ENCODE peak calls at places on chromosomes 13 and 19, in four cellular contexts. One of them, this sample, is unnamed.

GRCh38 chr13:23185542-23185941 is 4.8 kb downstream of the SGCG start:
- DNase-seq in colonic mucosa: no peak
- DNase-seq in left ventricle myocardium inferior: no peak
- DNase-seq in astrocyte of the spinal cord: no peak
- DNase-seq in this sample: no peak

GRCh38 chr13:19266979-19267378 is 85.4 kb upstream of the TUBA3C start:
- DNase-seq in colonic mucosa: no peak
- DNase-seq in left ventricle myocardium inferior: no peak
- DNase-seq in astrocyte of the spinal cord: no peak
- DNase-seq in this sample: no peak

GRCh38 chr13:112756081-112756480 is 66.2 kb downstream of the ATP11A start:
- DNase-seq in colonic mucosa: no peak
- DNase-seq in left ventricle myocardium inferior: no peak
- DNase-seq in astrocyte of the spinal cord: no peak
- DNase-seq in this sample: no peak

GRCh38 chr13:65063753-65064152 is 2166.4 kb downstream of the PCDH9 start:
- DNase-seq in colonic mucosa: no peak
- DNase-seq in left ventricle myocardium inferior: no peak
- DNase-seq in astrocyte of the spinal cord: peak
- DNase-seq in this sample: no peak

GRCh38 chr13:26061947-26062346 is 10.1 kb upstream of the SHISA2 start:
- DNase-seq in colonic mucosa: no peak
- DNase-seq in left ventricle myocardium inferior: no peak
- DNase-seq in astrocyte of the spinal cord: peak
- DNase-seq in this sample: peak

GRCh38 chr13:102399791-102400618 is 1.8 kb downstream of the FGF14 start:
- DNase-seq in colonic mucosa: no peak
- DNase-seq in left ventricle myocardium inferior: peak
- DNase-seq in astrocyte of the spinal cord: no peak
- DNase-seq in this sample: no peak

GRCh38 chr13:109922518-109922917 is 136.1 kb upstream of the IRS2 start:
- DNase-seq in colonic mucosa: no peak
- DNase-seq in left ventricle myocardium inferior: no peak
- DNase-seq in astrocyte of the spinal cord: no peak
- DNase-seq in this sample: no peak

GRCh38 chr13:28268800-28269223 is 130.5 kb downstream of the PAN3 start:
- DNase-seq in colonic mucosa: no peak
- DNase-seq in left ventricle myocardium inferior: no peak
- DNase-seq in astrocyte of the spinal cord: no peak
- DNase-seq in this sample: no peak

GRCh38 chr13:35888327-35888940 is 242.7 kb downstream of the DCLK1 start:
- DNase-seq in colonic mucosa: no peak
- DNase-seq in left ventricle myocardium inferior: no peak
- DNase-seq in astrocyte of the spinal cord: no peak
- DNase-seq in this sample: no peak

GRCh38 chr19:5903054-5903501 is 512 bp downstream of the NDUFA11 start:
- DNase-seq in colonic mucosa: no peak
- DNase-seq in left ventricle myocardium inferior: no peak
- DNase-seq in astrocyte of the spinal cord: no peak
- DNase-seq in this sample: no peak

DNA sequence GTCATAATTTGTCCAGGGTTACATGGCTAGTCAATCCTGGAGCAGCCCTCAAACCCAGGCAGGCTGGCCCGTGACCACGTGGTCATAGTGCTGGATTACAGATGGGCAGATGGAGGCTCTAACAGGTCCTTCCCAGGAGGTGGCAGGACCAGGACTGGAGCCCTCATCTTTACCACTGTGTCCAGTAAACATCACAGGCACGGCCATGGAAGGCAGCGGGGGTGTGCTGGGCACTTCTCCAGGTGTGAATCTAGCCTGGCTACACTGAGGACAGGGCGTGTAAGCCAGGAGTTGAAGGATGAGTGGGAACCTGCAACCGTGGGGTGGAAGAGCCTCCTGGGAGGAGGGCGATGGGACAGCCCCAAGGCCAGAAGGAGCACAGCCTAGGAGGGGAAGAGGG is 6.1 kb downstream of the CIC start:
- DNase-seq in colonic mucosa: no peak
- DNase-seq in left ventricle myocardium inferior: no peak
- DNase-seq in astrocyte of the spinal cord: no peak
- DNase-seq in this sample: no peak
- H3K4me3 ChIP-seq in colonic mucosa: no peak
- H3K4me3 ChIP-seq in left ventricle myocardium inferior: no peak
- H3K4me3 ChIP-seq in astrocyte of the spinal cord: no peak
- H3K4me3 ChIP-seq in this sample: no peak

DNA sequence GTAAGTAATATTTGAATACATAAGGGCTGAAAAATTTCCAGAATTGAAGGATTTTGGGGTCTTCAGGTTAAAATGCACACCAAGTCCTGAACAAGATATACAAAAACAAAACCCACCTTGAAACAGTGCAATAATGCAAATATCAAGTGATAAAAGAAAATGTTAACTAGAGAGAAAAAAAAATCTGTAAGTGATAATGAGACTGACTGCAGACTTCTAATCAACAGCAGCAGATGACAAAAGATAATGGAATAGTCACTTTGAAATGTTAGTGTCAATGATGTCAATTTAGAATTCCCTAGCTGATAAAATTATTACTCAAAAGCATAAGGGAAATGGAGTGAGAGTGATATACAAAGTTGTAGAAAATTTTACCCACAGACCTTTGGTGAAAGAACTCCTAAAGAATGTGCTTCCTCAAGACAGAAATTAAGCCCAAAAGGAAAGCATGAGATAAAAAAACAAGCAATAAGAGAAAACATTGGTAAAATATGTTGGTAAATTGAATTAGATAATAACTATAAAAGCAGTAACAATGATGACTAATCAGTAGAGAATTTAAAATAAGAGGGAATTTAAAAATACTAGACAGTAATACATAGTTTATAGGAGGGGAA is 12.4 kb upstream of the DGKH start:
- DNase-seq in colonic mucosa: no peak
- DNase-seq in left ventricle myocardium inferior: no peak
- DNase-seq in astrocyte of the spinal cord: no peak
- DNase-seq in this sample: no peak
- H3K4me3 ChIP-seq in colonic mucosa: no peak
- H3K4me3 ChIP-seq in left ventricle myocardium inferior: no peak
- H3K4me3 ChIP-seq in astrocyte of the spinal cord: no peak
- H3K4me3 ChIP-seq in this sample: no peak

GRCh38 chr19:35986111-35986510 is 8.9 kb upstream of the SDHAF1 start:
- DNase-seq in colonic mucosa: no peak
- DNase-seq in left ventricle myocardium inferior: no peak
- DNase-seq in astrocyte of the spinal cord: no peak
- DNase-seq in this sample: no peak

GRCh38 chr19:35986664-35987570 is 8.1 kb upstream of the SDHAF1 start:
- DNase-seq in colonic mucosa: peak
- DNase-seq in left ventricle myocardium inferior: peak
- DNase-seq in astrocyte of the spinal cord: no peak
- DNase-seq in this sample: no peak

GRCh38 chr19:35988824-35989223 is 6.2 kb upstream of the SDHAF1 start:
- DNase-seq in colonic mucosa: no peak
- DNase-seq in left ventricle myocardium inferior: no peak
- DNase-seq in astrocyte of the spinal cord: no peak
- DNase-seq in this sample: no peak

GRCh38 chr19:35990771-35991730 is 3.9 kb upstream of the SDHAF1 start:
- DNase-seq in colonic mucosa: no peak
- DNase-seq in left ventricle myocardium inferior: no peak
- DNase-seq in astrocyte of the spinal cord: no peak
- DNase-seq in this sample: no peak

DNA sequence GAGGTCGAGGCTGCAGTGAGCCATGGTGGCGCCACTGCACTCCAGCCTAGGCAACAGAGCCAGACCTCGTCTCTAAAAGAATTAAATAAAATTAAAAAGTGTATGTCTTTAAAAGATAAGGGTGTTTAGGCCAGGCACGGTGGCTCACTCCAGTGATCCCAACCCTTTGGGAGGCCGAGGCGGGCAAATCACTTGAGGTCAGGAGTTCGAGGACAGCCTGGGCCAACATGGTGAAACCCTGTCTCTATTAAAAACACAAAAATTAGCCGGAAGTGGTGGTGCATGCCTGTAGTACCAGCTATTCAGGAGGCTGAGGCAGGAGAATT is 7.5 kb upstream of the SDHAF1 start:
- DNase-seq in colonic mucosa: no peak
- DNase-seq in left ventricle myocardium inferior: no peak
- DNase-seq in astrocyte of the spinal cord: no peak
- DNase-seq in this sample: no peak
- H3K4me3 ChIP-seq in colonic mucosa: no peak
- H3K4me3 ChIP-seq in left ventricle myocardium inferior: peak
- H3K4me3 ChIP-seq in astrocyte of the spinal cord: no peak
- H3K4me3 ChIP-seq in this sample: peak

GRCh38 chr19:38663156-38663651 is 15.8 kb downstream of the ACTN4 start:
- DNase-seq in colonic mucosa: no peak
- DNase-seq in left ventricle myocardium inferior: no peak
- DNase-seq in astrocyte of the spinal cord: no peak
- DNase-seq in this sample: no peak
- H3K4me3 ChIP-seq in colonic mucosa: no peak
- H3K4me3 ChIP-seq in left ventricle myocardium inferior: peak
- H3K4me3 ChIP-seq in astrocyte of the spinal cord: no peak
- H3K4me3 ChIP-seq in this sample: peak

DNA sequence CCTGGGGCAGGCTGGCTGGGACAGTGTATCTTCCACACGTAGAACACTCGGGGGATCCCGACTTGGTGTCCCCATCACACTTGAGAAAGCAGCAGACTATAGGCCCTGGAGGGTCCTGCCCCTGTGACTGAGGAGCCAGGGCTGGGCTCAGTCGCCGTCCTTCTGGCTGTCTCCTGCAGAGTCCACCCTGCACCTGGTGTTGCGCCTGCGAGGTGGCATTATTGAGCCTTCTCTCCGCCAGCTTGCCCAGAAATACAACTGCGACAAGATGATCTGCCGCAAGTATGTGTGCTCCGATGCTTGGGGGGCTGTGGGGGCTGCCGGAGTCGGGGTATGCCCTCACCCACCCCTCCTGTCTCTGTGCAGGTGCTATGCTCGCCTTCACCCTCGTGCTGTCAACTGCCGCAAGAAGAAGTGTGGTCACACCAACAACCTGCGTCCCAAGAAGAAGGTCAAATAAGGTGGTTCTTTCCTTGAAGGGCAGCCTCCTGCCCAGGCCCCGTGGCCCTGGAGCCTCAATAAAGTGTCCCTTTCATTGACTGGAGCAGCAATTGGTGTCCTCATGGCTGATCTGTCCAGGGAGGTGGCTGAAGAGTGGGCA is 3.1 kb downstream of the UBA52 start:
- DNase-seq in colonic mucosa: no peak
- DNase-seq in left ventricle myocardium inferior: no peak
- DNase-seq in astrocyte of the spinal cord: no peak
- DNase-seq in this sample: no peak
- H3K4me3 ChIP-seq in colonic mucosa: no peak
- H3K4me3 ChIP-seq in left ventricle myocardium inferior: no peak
- H3K4me3 ChIP-seq in astrocyte of the spinal cord: no peak
- H3K4me3 ChIP-seq in this sample: no peak

GRCh38 chr13:48749699-48750473 is 96.2 kb downstream of the CYSLTR2 start:
- DNase-seq in colonic mucosa: peak
- DNase-seq in left ventricle myocardium inferior: peak
- DNase-seq in astrocyte of the spinal cord: peak
- DNase-seq in this sample: peak
- H3K4me3 ChIP-seq in colonic mucosa: no peak
- H3K4me3 ChIP-seq in left ventricle myocardium inferior: no peak
- H3K4me3 ChIP-seq in astrocyte of the spinal cord: no peak
- H3K4me3 ChIP-seq in this sample: no peak

DNA sequence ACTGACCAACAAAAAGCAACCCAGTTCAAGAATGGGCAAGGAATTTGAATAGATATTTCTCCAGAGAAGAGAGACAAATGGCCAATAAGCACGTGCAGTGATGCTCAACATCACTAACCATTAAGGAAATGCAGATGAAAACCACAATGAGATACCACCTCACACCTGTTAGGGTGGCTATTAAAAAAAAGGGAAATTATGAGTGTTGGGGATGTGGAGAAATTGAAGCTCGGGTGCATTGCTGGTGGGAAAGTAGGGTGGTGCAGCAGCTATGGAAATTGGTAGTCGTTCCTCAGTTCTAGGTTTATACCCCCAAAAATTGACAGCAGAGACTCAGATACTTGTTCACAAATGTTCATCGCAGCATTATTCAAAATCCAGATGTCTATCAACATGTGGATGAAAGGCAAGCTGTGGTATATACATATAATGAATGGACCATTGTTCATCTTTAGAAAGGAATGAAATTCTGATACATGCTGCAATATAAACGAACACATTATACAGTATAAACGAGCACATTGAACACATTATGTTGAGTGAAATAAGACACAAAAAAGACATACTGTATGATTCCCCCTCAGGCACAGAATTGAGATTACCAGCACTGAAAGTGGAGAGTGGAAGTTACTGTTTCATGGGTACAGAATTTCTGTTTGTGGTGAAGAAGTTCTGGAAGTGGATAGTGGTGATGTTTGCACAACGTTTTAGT is 927 bp downstream of the CHAMP1 start:
- DNase-seq in colonic mucosa: peak
- DNase-seq in left ventricle myocardium inferior: no peak
- DNase-seq in astrocyte of the spinal cord: no peak
- DNase-seq in this sample: no peak
- H3K4me3 ChIP-seq in colonic mucosa: peak
- H3K4me3 ChIP-seq in left ventricle myocardium inferior: peak
- H3K4me3 ChIP-seq in astrocyte of the spinal cord: peak
- H3K4me3 ChIP-seq in this sample: peak

GRCh38 chr19:13864223-13864512 is 12.8 kb upstream of the NANOS3 start:
- DNase-seq in colonic mucosa: no peak
- DNase-seq in left ventricle myocardium inferior: no peak
- DNase-seq in astrocyte of the spinal cord: no peak
- DNase-seq in this sample: peak
- H3K4me3 ChIP-seq in colonic mucosa: no peak
- H3K4me3 ChIP-seq in left ventricle myocardium inferior: no peak
- H3K4me3 ChIP-seq in astrocyte of the spinal cord: no peak
- H3K4me3 ChIP-seq in this sample: no peak